ENCODE peak calls at places on chromosomes 13 and 19, in four cellular contexts. C is RWPE2, F is lung, S is heart left ventricle. W is an unnamed sample.

GRCh38 chr19:45790942-45791341 is 1.7 kb downstream of the DMWD start:
- DNase-seq in C (no peak), F (no peak), S (no peak), W (no peak)

GRCh38 chr13:91710733-91711132 is 312.3 kb downstream of the GPC5 start:
- DNase-seq in C (no peak), F (no peak), S (no peak), W (no peak)

GRCh38 chr19:17091758-17092333 is 16.3 kb downstream of the MYO9B start:
- DNase-seq in C (no peak), F (peak), S (peak), W (no peak)

GRCh38 chr13:113397606-113398425 is 33.9 kb upstream of the GRTP1 start:
- DNase-seq in C (no peak), F (no peak), S (no peak), W (no peak)

GRCh38 chr13:97319088-97319487 is 97.0 kb downstream of the MBNL2 start:
- DNase-seq in C (no peak), F (no peak), S (no peak), W (no peak)

GRCh38 chr13:90830782-90831181 is 516.7 kb upstream of the MIR17HG start:
- DNase-seq in C (no peak), F (no peak), S (no peak), W (no peak)

GRCh38 chr19:3304871-3305423 is 61.4 kb upstream of the NFIC start:
- DNase-seq in C (no peak), F (peak), S (peak), W (peak)

GRCh38 chr19:44344255-44344654 is 12.2 kb downstream of the ZNF112 start:
- DNase-seq in C (no peak), F (no peak), S (no peak), W (no peak)

GRCh38 chr19:15236886-15237285 is 4.6 kb upstream of the EPHX3 start:
- DNase-seq in C (no peak), F (no peak), S (no peak), W (no peak)

GRCh38 chr13:98299243-98299953 is 122.3 kb upstream of the RNF113B start:
- DNase-seq in C (no peak), F (no peak), S (no peak), W (no peak)

GRCh38 chr13:111114362-111115050 is 604 bp upstream of the ARHGEF7 start:
- DNase-seq in C (no peak), F (no peak), S (peak), W (no peak)

GRCh38 chr13:43686557-43686956 is 100.2 kb downstream of the ENOX1 start:
- DNase-seq in C (no peak), F (no peak), S (no peak), W (no peak)

GRCh38 chr13:51764184-51765141 is 39.5 kb downstream of the DHRS12 start:
- DNase-seq in C (no peak), F (no peak), S (peak), W (no peak)

GRCh38 chr19:15035795-15036311 is 13.4 kb upstream of the CASP14 start:
- DNase-seq in C (no peak), F (no peak), S (no peak), W (no peak)

GRCh38 chr19:3987619-3988371 is 2.5 kb upstream of the EEF2 start:
- DNase-seq in C (peak), F (peak), S (peak), W (no peak)

GRCh38 chr19:44255705-44256411 is 3.8 kb upstream of the ZNF233 start:
- DNase-seq in C (no peak), F (no peak), S (no peak), W (no peak)

GRCh38 chr19:13033819-13034611 is 38.7 kb downstream of the NFIX start:
- DNase-seq in C (no peak), F (peak), S (peak), W (peak)

GRCh38 chr13:42654760-42655159 is 80.8 kb downstream of the TNFSF11 start:
- DNase-seq in C (no peak), F (no peak), S (no peak), W (no peak)

GRCh38 chr13:85626603-85627002 is 172.6 kb downstream of the SLITRK6 start:
- DNase-seq in C (no peak), F (no peak), S (no peak), W (no peak)

GRCh38 chr13:30841161-30841560 is 64.9 kb upstream of the MEDAG start:
- DNase-seq in C (no peak), F (no peak), S (no peak), W (no peak)

GRCh38 chr13:50914301-50914700 is 4.7 kb downstream of the RNASEH2B start:
- DNase-seq in C (no peak), F (no peak), S (no peak), W (no peak)

GRCh38 chr13:23899555-23899954 is 2.3 kb upstream of the C1QTNF9B start:
- DNase-seq in C (no peak), F (no peak), S (no peak), W (no peak)

GRCh38 chr13:64471916-64472315 is 2758.2 kb downstream of the PCDH9 start:
- DNase-seq in C (no peak), F (no peak), S (no peak), W (no peak)

GRCh38 chr13:31945202-31945978 is 86.2 kb upstream of the FRY start:
- DNase-seq in C (peak), F (peak), S (peak), W (peak)

GRCh38 chr13:111393221-111393790 is 72.9 kb downstream of the TEX29 start:
- DNase-seq in C (no peak), F (no peak), S (no peak), W (no peak)

GRCh38 chr13:21326155-21327030 is 132.7 kb downstream of the ZDHHC20 start:
- DNase-seq in C (no peak), F (no peak), S (no peak), W (no peak)

GRCh38 chr13:47903836-47904235 is 97.2 kb downstream of the SUCLA2 start:
- DNase-seq in C (no peak), F (no peak), S (no peak), W (no peak)

GRCh38 chr13:70844391-70845108 is 736.3 kb upstream of the KLHL1 start:
- DNase-seq in C (no peak), F (no peak), S (peak), W (no peak)

GRCh38 chr19:48443262-48443661 is 2.5 kb upstream of the GRWD1 start:
- DNase-seq in C (no peak), F (no peak), S (no peak), W (no peak)

GRCh38 chr19:31421856-31422255 is 72.6 kb upstream of the TSHZ3 start:
- DNase-seq in C (no peak), F (no peak), S (no peak), W (no peak)

GRCh38 chr13:45521292-45521691 is 56.6 kb downstream of the COG3 start:
- DNase-seq in C (no peak), F (no peak), S (no peak), W (no peak)

GRCh38 chr13:45519473-45519872 is 54.7 kb downstream of the COG3 start:
- DNase-seq in C (no peak), F (no peak), S (no peak), W (no peak)

GRCh38 chr13:45527699-45528462 is 63.1 kb downstream of the COG3 start:
- DNase-seq in C (no peak), F (no peak), S (no peak), W (peak)

GRCh38 chr13:45518525-45519235 is 53.9 kb downstream of the COG3 start:
- DNase-seq in C (no peak), F (no peak), S (no peak), W (no peak)

DNA sequence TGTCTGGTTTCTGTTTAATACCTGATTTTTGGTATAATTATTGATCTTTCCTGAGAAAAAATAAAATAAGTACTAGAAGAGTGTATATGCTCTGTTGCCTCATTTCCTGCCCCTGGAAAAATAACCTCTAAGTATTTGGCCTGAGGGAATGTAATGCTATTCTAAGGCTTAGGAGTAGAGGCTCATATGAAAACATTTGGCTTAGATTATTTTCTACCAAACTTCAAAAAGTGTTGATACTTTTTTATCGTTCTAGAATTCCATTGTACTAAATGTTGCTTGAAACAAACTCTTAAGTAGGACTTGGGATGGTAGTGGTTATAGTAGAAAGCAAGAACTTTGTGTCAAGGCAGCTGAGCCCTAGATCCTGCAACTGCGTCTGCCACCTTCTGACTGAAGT is 57.8 kb downstream of the COG3 start:
- DNase-seq in C (no peak), F (no peak), S (no peak), W (no peak)
- H3K4me3 ChIP-seq in C (no peak), F (no peak), S (no peak), W (no peak)

DNA sequence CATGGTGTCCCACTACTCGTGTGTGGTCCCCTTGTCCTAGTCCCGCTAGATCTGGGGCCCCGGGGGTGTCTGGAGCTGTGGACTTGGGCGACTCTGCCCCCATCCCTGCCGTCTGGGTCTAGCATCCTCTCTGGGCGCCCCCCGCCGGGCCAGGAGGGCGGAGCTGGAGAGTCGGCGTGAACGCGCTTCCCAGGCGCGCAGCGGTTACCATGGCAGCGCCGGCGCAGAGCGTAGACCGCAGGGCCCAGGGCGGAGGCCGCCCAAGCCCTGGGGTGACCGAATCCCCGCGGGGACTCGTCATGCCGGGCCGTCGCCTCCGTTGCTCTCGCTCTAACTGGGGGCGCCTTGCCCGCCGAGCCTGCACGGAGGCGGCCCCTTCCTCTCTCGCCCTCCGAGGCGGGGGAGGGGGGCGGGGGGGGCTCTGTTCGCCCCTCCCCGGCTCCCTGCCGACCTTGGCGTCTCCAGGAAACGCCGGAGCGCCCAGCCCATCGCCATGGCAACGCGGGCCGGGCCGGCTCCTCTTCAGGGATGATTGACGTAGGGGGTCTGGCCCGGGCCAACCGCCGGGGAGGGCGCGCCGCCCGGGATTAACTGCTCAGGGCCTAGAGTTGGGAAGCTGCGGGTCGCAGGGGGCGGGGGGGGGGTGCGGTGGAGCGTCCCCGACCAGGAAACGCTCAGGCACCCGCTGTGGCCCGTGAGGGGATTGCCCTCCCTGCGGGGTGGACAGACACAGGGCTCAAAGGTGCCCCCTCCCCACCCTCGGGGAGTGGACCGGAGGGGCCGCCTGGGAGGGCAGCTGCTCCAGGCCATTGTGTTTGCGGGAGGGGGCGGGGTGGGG is 8.9 kb downstream of the ISYNA1 start:
- DNase-seq in C (no peak), F (no peak), S (peak), W (no peak)
- H3K4me3 ChIP-seq in C (peak), F (no peak), S (peak), W (no peak)

GRCh38 chr19:38735257-38735686 is 9.0 kb downstream of the CAPN12 start:
- DNase-seq in C (no peak), F (no peak), S (no peak), W (no peak)

GRCh38 chr19:38737297-38737865 is 6.9 kb downstream of the CAPN12 start:
- DNase-seq in C (peak), F (no peak), S (no peak), W (no peak)

GRCh38 chr19:38734426-38735256 is 9.6 kb downstream of the CAPN12 start:
- DNase-seq in C (peak), F (no peak), S (no peak), W (no peak)

GRCh38 chr19:38736413-38737280 is 7.6 kb downstream of the CAPN12 start:
- DNase-seq in C (peak), F (peak), S (no peak), W (no peak)

DNA sequence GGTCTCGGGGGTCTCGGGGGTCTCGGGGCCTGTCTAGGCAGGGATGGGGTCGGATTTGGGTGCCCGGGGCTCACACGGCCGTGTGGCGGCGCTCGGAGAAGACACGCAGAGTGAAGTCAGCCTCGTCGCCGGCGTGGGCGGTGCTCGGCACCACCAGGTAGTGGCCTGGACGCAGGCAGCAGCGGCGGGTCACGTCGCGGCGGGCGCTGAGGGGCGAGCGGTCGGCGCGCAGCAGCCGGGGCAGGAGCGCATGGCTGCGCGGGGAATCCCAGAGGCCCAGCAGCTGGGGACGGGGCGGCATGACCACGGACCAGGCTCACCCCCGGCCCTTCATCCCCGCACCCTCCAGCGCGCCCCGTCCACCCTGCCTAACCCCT is 8.2 kb downstream of the CAPN12 start:
- DNase-seq in C (peak), F (peak), S (no peak), W (no peak)
- H3K4me3 ChIP-seq in C (peak), F (no peak), S (peak), W (peak)

DNA sequence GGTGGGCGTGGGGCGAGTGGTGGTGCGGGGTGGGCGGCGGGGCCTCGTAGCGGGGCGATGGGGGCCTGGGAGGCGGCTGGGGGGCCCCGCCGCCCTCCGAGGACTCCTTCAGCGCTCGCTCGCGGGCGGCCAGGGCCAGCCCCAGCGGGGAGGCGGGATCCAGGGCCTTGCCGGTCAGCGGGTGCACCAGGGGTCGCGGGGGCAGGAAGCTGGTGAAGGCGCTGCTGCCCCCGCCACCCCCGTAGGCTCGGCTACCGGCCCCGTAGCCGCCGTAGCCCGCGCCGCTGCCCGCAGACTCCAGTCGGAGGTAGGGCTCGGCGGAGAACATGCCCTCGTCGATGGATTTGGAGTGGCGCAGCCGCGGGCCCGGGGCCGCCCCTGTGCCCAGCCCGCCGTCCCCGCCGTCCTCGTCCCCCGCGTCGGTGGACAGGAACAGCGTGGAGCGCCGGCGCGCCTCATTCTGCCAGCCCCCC is 18.6 kb downstream of the C19orf81 start:
- DNase-seq in C (no peak), F (no peak), S (no peak), W (no peak)
- H3K4me3 ChIP-seq in C (no peak), F (no peak), S (no peak), W (no peak)

DNA sequence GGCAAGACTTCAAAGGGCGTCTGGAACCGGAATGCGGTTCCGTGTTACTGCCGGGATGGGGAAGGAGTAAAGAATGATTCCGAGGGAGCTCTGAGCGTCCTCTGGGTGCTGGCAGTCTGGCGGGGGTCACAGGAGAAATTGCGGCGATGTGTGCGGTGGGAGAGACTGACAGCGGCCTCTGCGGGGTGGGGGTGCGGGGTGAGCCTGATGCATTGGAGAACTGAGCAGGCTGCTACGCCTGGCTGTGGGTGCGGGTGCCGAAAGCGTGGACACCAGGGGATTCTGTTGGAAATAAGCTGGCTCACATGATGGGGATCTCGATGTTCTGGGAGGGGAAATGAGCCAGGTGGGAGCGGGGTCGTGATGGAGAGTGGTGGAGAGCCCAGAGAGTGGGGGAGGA is 1.8 kb downstream of the COX6B2 start:
- DNase-seq in C (no peak), F (no peak), S (no peak), W (no peak)
- H3K4me3 ChIP-seq in C (no peak), F (no peak), S (no peak), W (no peak)

GRCh38 chr19:55092423-55093318 is 17.0 kb downstream of the EPS8L1 start:
- DNase-seq in C (peak), F (no peak), S (peak), W (no peak)

GRCh38 chr19:55090564-55090963 is 14.9 kb downstream of the EPS8L1 start:
- DNase-seq in C (peak), F (no peak), S (no peak), W (no peak)

GRCh38 chr19:55089279-55089944 is 13.7 kb downstream of the EPS8L1 start:
- DNase-seq in C (peak), F (no peak), S (peak), W (no peak)

GRCh38 chr19:55091126-55091910 is 15.6 kb downstream of the EPS8L1 start:
- DNase-seq in C (peak), F (no peak), S (peak), W (no peak)

DNA sequence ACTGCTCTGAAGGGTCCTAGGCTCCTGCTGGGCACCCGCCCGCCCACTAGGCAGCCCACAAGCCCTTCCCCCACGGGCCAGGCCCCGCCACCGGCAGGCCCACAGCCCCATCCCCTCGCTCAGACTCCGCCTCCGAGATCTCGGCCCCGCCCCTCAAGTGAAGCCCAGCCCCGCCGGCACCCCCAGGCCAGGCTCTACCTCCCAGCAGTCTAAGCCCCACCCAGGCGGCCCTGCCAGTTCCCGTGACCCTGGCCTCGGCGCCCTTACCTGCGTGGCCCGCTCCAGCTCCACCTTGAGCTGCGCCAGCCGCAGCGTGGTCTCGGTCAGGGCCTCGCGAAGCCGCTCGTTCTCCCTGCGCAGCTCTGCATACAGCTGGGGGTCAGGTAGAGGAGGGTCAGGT is 16.3 kb downstream of the EPS8L1 start:
- DNase-seq in C (peak), F (no peak), S (peak), W (no peak)
- H3K4me3 ChIP-seq in C (no peak), F (no peak), S (no peak), W (no peak)